ENCODE peak calls at places on chromosome 19, in ten cellular contexts. B is cardiac muscle cell, V is amniotic epithelial cell, Q is GM03348, D is endodermal cell, X is cardiac fibroblast, I is fibroblast of the conjunctiva, E is T-helper 17 cell, S is esophagus squamous epithelium, U is frontal cortex. K is an unnamed sample.

GRCh38 chr19:4134351-4134750 is 10.4 kb upstream of the MAP2K2 start:
- DNase-seq in X (no peak), D (no peak), I (no peak), U (no peak), V (no peak), Q (no peak), B (no peak), E (no peak), S (no peak), K (peak; percentile 21)

GRCh38 chr19:45772130-45772880 is 3.3 kb upstream of the SIX5 start:
- DNase-seq in D (peak; percentile 45), U (no peak), Q (no peak), B (no peak), V (no peak), X (no peak), E (no peak), S (no peak), I (no peak), K (peak; percentile 52)

GRCh38 chr19:39502640-39503417 is 4.1 kb downstream of the DLL3 start:
- DNase-seq in X (peak; percentile 74), E (peak; percentile 81), S (no peak), D (peak; percentile 92), U (no peak), Q (peak; percentile 92), B (peak; percentile 85), V (peak; percentile 59), I (peak; percentile 39), K (peak; percentile 98)

GRCh38 chr19:1843646-1844394 is 4.5 kb downstream of the REXO1 start:
- DNase-seq in V (no peak), D (peak; percentile 84), X (no peak), E (no peak), Q (no peak), U (no peak), S (no peak), B (no peak), I (no peak), K (peak; percentile 85)

GRCh38 chr19:1046836-1047695 is 7.2 kb downstream of the ABCA7 start:
- DNase-seq in X (no peak), U (no peak), D (no peak), Q (no peak), B (no peak), V (no peak), E (no peak), I (no peak), S (no peak), K (no peak)

GRCh38 chr19:30649934-30650614 is 277.9 kb downstream of the ZNF536 start:
- DNase-seq in Q (peak; percentile 77), X (peak; percentile 67), D (peak; percentile 71), B (peak; percentile 63), I (peak; percentile 51), V (peak; percentile 21), E (no peak), U (no peak), S (no peak), K (peak; percentile 82)

GRCh38 chr19:8697671-8698432 is 743 bp downstream of the ACTL9 start:
- DNase-seq in I (no peak), B (no peak), Q (no peak), E (no peak), X (no peak), S (no peak), V (no peak), D (peak; percentile 87), U (no peak), K (peak; percentile 88)

GRCh38 chr19:16899566-16900075 is 10.8 kb downstream of the F2RL3 start:
- DNase-seq in B (peak; percentile 45), V (no peak), E (no peak), I (no peak), X (peak; percentile 49), U (no peak), S (no peak), D (peak; percentile 87), Q (peak; percentile 63), K (peak; percentile 88)

GRCh38 chr19:49691243-49692101 is 556 bp downstream of the CPT1C start:
- DNase-seq in D (peak; percentile 89), I (peak; percentile 49), V (peak; percentile 77), X (peak; percentile 68), E (no peak), U (peak; percentile 80), Q (peak; percentile 88), B (peak; percentile 86), S (no peak), K (peak; percentile 92)

GRCh38 chr19:51441410-51442390 is 16.6 kb downstream of the SIGLEC8 start:
- DNase-seq in V (no peak), D (no peak), E (peak; percentile 59), I (no peak), S (no peak), Q (no peak), X (no peak), B (no peak), U (no peak), K (no peak)

GRCh38 chr19:46000497-46001246 is 5.4 kb downstream of the CCDC61 start:
- DNase-seq in V (no peak), B (peak; percentile 15), D (peak; percentile 92), E (peak; percentile 54), Q (peak; percentile 30), X (no peak), I (no peak), U (no peak), S (no peak), K (peak; percentile 96)

GRCh38 chr19:30222428-30222873 is 149.7 kb upstream of the ZNF536 start:
- DNase-seq in B (no peak), V (no peak), X (no peak), Q (peak; percentile 72), U (no peak), S (no peak), E (no peak), D (peak; percentile 85), I (no peak), K (peak; percentile 93)

GRCh38 chr19:55253842-55254624 is 4.8 kb downstream of the PPP6R1 start:
- DNase-seq in I (no peak), U (no peak), S (no peak), V (no peak), X (no peak), B (no peak), E (no peak), Q (no peak), D (no peak), K (peak; percentile 64)

GRCh38 chr19:52190679-52191293 is 934 bp downstream of the PPP2R1A start:
- DNase-seq in U (no peak), V (peak; percentile 18), S (no peak), D (peak; percentile 67), X (peak; percentile 55), I (peak; percentile 29), B (peak; percentile 58), Q (peak; percentile 69), E (no peak), K (no peak)

GRCh38 chr19:5905072-5905778 is 553 bp downstream of the VMAC start:
- DNase-seq in B (no peak), D (no peak), E (no peak), U (no peak), I (no peak), V (no peak), Q (no peak), X (no peak), S (no peak), K (no peak)

GRCh38 chr19:50817941-50818858 is 5.4 kb downstream of the KLK1 start:
- DNase-seq in Q (peak; percentile 60), V (no peak), I (no peak), E (no peak), D (peak; percentile 98), X (no peak), U (no peak), B (peak; percentile 26), S (no peak), K (peak; percentile 99)

GRCh38 chr19:10193666-10194499 is 870 bp downstream of the DNMT1 start:
- DNase-seq in U (no peak), D (no peak), Q (peak; percentile 63), E (peak; percentile 7), I (no peak), B (peak; percentile 35), X (peak; percentile 69), S (no peak), V (peak; percentile 40), K (peak; percentile 80)

GRCh38 chr19:41740415-41741243 is 14.7 kb upstream of the CEACAM6 start:
- DNase-seq in V (no peak), I (no peak), S (no peak), E (no peak), D (no peak), X (no peak), B (no peak), Q (no peak), U (no peak), K (no peak)

GRCh38 chr19:42693760-42694350 is 46.4 kb downstream of the PSG3 start:
- DNase-seq in Q (peak; percentile 83), U (peak; percentile 17), X (peak; percentile 65), B (peak; percentile 50), I (peak; percentile 23), D (peak; percentile 63), E (no peak), S (no peak), V (peak; percentile 35), K (peak; percentile 25)

GRCh38 chr19:7654401-7654800 is 14.4 kb upstream of the RETN start:
- DNase-seq in I (no peak), S (no peak), V (peak; percentile 90), Q (no peak), B (no peak), D (no peak), E (no peak), X (no peak), U (no peak), K (no peak)

K was measured in H7.